ENCODE peak calls at places on chromosomes 5 and 9, in nine cellular contexts. One of them, this sample, is unnamed.

GRCh38 chr9:19184144-19184917 is 46.2 kb upstream of the DENND4C start:
- DNase-seq in colonic mucosa: peak
- DNase-seq in SK-N-SH: peak
- DNase-seq in thyroid gland: peak
- DNase-seq in left ventricle myocardium inferior: peak
- DNase-seq in heart right ventricle: peak
- DNase-seq in K562: peak
- DNase-seq in AG04450: peak
- DNase-seq in ovary: peak
- DNase-seq in this sample: no peak

GRCh38 chr5:37770791-37771190 is 69.0 kb downstream of the GDNF start:
- DNase-seq in colonic mucosa: no peak
- DNase-seq in SK-N-SH: no peak
- DNase-seq in thyroid gland: no peak
- DNase-seq in left ventricle myocardium inferior: no peak
- DNase-seq in heart right ventricle: no peak
- DNase-seq in K562: no peak
- DNase-seq in AG04450: no peak
- DNase-seq in ovary: no peak
- DNase-seq in this sample: no peak

GRCh38 chr9:130128782-130129424 is 43.3 kb upstream of the NCS1 start:
- DNase-seq in colonic mucosa: peak
- DNase-seq in SK-N-SH: no peak
- DNase-seq in thyroid gland: no peak
- DNase-seq in left ventricle myocardium inferior: peak
- DNase-seq in heart right ventricle: peak
- DNase-seq in K562: peak
- DNase-seq in AG04450: peak
- DNase-seq in ovary: peak
- DNase-seq in this sample: no peak

GRCh38 chr5:88660947-88661869 is 221.8 kb downstream of the MEF2C start:
- DNase-seq in colonic mucosa: peak
- DNase-seq in SK-N-SH: peak
- DNase-seq in thyroid gland: no peak
- DNase-seq in left ventricle myocardium inferior: no peak
- DNase-seq in heart right ventricle: no peak
- DNase-seq in K562: peak
- DNase-seq in AG04450: no peak
- DNase-seq in ovary: peak
- DNase-seq in this sample: peak

GRCh38 chr9:131809941-131810344 is 70.1 kb upstream of the RAPGEF1 start:
- DNase-seq in colonic mucosa: no peak
- DNase-seq in SK-N-SH: no peak
- DNase-seq in thyroid gland: peak
- DNase-seq in left ventricle myocardium inferior: no peak
- DNase-seq in heart right ventricle: no peak
- DNase-seq in K562: no peak
- DNase-seq in AG04450: peak
- DNase-seq in ovary: no peak
- DNase-seq in this sample: no peak

GRCh38 chr5:143680672-143681259 is 131.2 kb upstream of the HMHB1 start:
- DNase-seq in colonic mucosa: no peak
- DNase-seq in SK-N-SH: no peak
- DNase-seq in thyroid gland: no peak
- DNase-seq in left ventricle myocardium inferior: no peak
- DNase-seq in heart right ventricle: no peak
- DNase-seq in K562: no peak
- DNase-seq in AG04450: no peak
- DNase-seq in ovary: no peak
- DNase-seq in this sample: no peak

GRCh38 chr9:99966720-99967119 is 60.3 kb downstream of the STX17 start:
- DNase-seq in colonic mucosa: no peak
- DNase-seq in SK-N-SH: no peak
- DNase-seq in thyroid gland: peak
- DNase-seq in left ventricle myocardium inferior: no peak
- DNase-seq in heart right ventricle: no peak
- DNase-seq in K562: no peak
- DNase-seq in AG04450: no peak
- DNase-seq in ovary: no peak
- DNase-seq in this sample: no peak

GRCh38 chr9:104633976-104634520 is 16.0 kb upstream of the OR13C9 start:
- DNase-seq in colonic mucosa: no peak
- DNase-seq in SK-N-SH: no peak
- DNase-seq in thyroid gland: no peak
- DNase-seq in left ventricle myocardium inferior: no peak
- DNase-seq in heart right ventricle: no peak
- DNase-seq in K562: no peak
- DNase-seq in AG04450: no peak
- DNase-seq in ovary: no peak
- DNase-seq in this sample: no peak

DNA sequence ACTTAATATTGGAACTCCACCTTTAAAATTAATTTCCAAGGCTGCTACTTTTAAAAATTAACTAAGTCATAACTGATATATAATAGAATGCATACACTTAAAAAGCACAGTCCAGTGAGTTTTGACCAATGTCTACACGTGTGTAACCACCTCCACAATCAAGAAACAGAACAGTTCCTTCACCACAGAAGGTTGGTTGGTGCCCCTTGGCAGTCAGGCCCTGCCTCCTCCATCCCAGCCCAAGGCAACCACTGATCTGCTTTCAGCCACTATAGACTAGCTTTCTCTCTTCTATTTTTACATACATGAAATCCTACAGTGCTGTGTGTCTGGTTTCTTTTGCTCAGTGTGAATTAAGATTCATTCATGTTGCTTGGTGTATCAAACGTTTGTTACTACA is 215.2 kb downstream of the CRB2 start:
- DNase-seq in colonic mucosa: no peak
- DNase-seq in SK-N-SH: no peak
- DNase-seq in thyroid gland: no peak
- DNase-seq in left ventricle myocardium inferior: no peak
- DNase-seq in heart right ventricle: no peak
- DNase-seq in K562: no peak
- DNase-seq in AG04450: no peak
- DNase-seq in ovary: no peak
- DNase-seq in this sample: no peak
- H3K4me3 ChIP-seq in colonic mucosa: no peak
- H3K4me3 ChIP-seq in SK-N-SH: no peak
- H3K4me3 ChIP-seq in thyroid gland: no peak
- H3K4me3 ChIP-seq in left ventricle myocardium inferior: no peak
- H3K4me3 ChIP-seq in heart right ventricle: no peak
- H3K4me3 ChIP-seq in K562: no peak
- H3K4me3 ChIP-seq in AG04450: no peak
- H3K4me3 ChIP-seq in ovary: no peak
- H3K4me3 ChIP-seq in this sample: no peak

DNA sequence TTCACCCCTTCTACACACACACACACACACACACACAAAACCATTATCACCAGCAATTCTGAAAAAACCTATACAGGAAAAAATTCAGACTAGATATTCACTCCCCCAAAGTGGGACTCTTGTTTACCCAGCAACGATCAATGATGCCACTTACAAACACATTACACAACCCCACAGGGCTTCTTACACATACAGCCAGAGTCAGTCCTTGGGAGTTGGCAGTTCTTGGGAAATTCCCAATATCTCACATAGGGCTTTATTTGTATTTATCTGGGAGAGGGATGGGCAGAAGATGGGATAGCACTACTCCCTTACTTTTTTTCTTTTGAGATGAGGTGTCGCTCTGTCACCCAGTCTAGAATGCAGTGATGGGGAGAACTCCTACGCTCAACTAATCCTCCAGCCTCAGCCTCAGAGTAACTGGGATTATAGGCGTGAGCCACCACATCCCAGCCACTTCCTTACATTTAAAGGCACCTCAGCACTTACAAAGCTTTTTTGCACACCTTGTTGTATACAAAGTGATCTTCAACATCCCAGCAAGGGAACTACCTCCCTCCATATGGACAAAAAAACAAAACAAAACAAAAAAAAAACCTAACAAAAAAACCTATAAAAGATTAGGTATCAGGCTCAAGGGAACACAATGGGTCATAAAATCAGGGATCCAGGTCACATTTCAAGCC is 168.4 kb downstream of the TSSK1B start:
- DNase-seq in colonic mucosa: no peak
- DNase-seq in SK-N-SH: no peak
- DNase-seq in thyroid gland: no peak
- DNase-seq in left ventricle myocardium inferior: no peak
- DNase-seq in heart right ventricle: no peak
- DNase-seq in K562: no peak
- DNase-seq in AG04450: no peak
- DNase-seq in ovary: no peak
- DNase-seq in this sample: no peak
- H3K27ac ChIP-seq in colonic mucosa: no peak
- H3K27ac ChIP-seq in SK-N-SH: no peak
- H3K27ac ChIP-seq in thyroid gland: no peak
- H3K27ac ChIP-seq in left ventricle myocardium inferior: no peak
- H3K27ac ChIP-seq in heart right ventricle: no peak
- H3K27ac ChIP-seq in K562: no peak
- H3K27ac ChIP-seq in AG04450: no peak
- H3K27ac ChIP-seq in ovary: no peak
- H3K27ac ChIP-seq in this sample: no peak

GRCh38 chr5:95841914-95842812 is 19.6 kb upstream of the GLRX start:
- DNase-seq in colonic mucosa: peak
- DNase-seq in SK-N-SH: no peak
- DNase-seq in thyroid gland: no peak
- DNase-seq in left ventricle myocardium inferior: no peak
- DNase-seq in heart right ventricle: peak
- DNase-seq in K562: no peak
- DNase-seq in AG04450: no peak
- DNase-seq in ovary: no peak
- DNase-seq in this sample: no peak

GRCh38 chr5:95843733-95844223 is 21.3 kb upstream of the GLRX start:
- DNase-seq in colonic mucosa: peak
- DNase-seq in SK-N-SH: no peak
- DNase-seq in thyroid gland: no peak
- DNase-seq in left ventricle myocardium inferior: no peak
- DNase-seq in heart right ventricle: no peak
- DNase-seq in K562: no peak
- DNase-seq in AG04450: no peak
- DNase-seq in ovary: no peak
- DNase-seq in this sample: no peak

GRCh38 chr5:95845401-95845800 is 22.9 kb upstream of the GLRX start:
- DNase-seq in colonic mucosa: peak
- DNase-seq in SK-N-SH: no peak
- DNase-seq in thyroid gland: no peak
- DNase-seq in left ventricle myocardium inferior: no peak
- DNase-seq in heart right ventricle: no peak
- DNase-seq in K562: no peak
- DNase-seq in AG04450: no peak
- DNase-seq in ovary: no peak
- DNase-seq in this sample: no peak

GRCh38 chr5:95840969-95841368 is 18.4 kb upstream of the GLRX start:
- DNase-seq in colonic mucosa: peak
- DNase-seq in SK-N-SH: no peak
- DNase-seq in thyroid gland: no peak
- DNase-seq in left ventricle myocardium inferior: no peak
- DNase-seq in heart right ventricle: no peak
- DNase-seq in K562: no peak
- DNase-seq in AG04450: no peak
- DNase-seq in ovary: no peak
- DNase-seq in this sample: no peak

DNA sequence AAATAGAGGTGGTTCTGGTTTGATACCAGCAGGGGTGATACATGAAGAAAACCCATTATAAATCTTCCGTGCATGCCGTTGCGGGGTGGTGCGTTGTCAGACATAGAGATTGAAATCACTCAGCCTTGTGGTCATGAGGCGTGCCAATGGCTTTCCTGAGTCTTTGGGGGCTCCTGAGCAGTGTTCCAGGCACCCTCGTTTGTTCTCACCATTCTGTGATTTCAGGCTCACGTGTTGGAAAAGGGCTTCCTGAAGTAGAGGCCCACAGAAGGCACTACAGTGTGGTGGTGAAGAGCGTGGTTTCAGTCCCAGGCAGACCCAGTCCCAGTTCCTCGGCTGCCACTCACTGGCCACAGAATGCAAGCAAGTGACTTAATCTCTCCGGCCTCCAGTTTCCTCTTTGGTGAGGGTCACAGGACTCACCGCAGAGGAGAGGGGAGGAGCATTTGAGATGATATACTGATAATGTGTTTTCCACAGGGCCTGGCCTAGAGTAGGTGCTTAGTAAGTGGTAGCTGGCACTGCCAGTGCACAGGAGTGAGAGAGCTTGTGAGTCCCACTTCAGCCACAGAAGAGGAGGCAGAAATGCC is 20.5 kb upstream of the GLRX start:
- DNase-seq in colonic mucosa: peak
- DNase-seq in SK-N-SH: no peak
- DNase-seq in thyroid gland: peak
- DNase-seq in left ventricle myocardium inferior: peak
- DNase-seq in heart right ventricle: peak
- DNase-seq in K562: peak
- DNase-seq in AG04450: no peak
- DNase-seq in ovary: no peak
- DNase-seq in this sample: peak
- TF ChIP-seq CTCF in colonic mucosa: no peak
- TF ChIP-seq CTCF in SK-N-SH: no peak
- TF ChIP-seq CTCF in thyroid gland: no peak
- TF ChIP-seq CTCF in left ventricle myocardium inferior: peak
- TF ChIP-seq CTCF in heart right ventricle: peak
- TF ChIP-seq CTCF in K562: peak
- TF ChIP-seq CTCF in AG04450: no peak
- TF ChIP-seq CTCF in ovary: no peak
- TF ChIP-seq CTCF in this sample: no peak

GRCh38 chr9:120477534-120478001 is 102.4 kb downstream of the CDK5RAP2 start:
- DNase-seq in colonic mucosa: peak
- DNase-seq in SK-N-SH: peak
- DNase-seq in thyroid gland: peak
- DNase-seq in left ventricle myocardium inferior: peak
- DNase-seq in heart right ventricle: peak
- DNase-seq in K562: peak
- DNase-seq in AG04450: peak
- DNase-seq in ovary: peak
- DNase-seq in this sample: no peak

GRCh38 chr9:120478208-120478607 is 101.8 kb downstream of the CDK5RAP2 start:
- DNase-seq in colonic mucosa: peak
- DNase-seq in SK-N-SH: no peak
- DNase-seq in thyroid gland: no peak
- DNase-seq in left ventricle myocardium inferior: no peak
- DNase-seq in heart right ventricle: no peak
- DNase-seq in K562: no peak
- DNase-seq in AG04450: no peak
- DNase-seq in ovary: no peak
- DNase-seq in this sample: no peak

GRCh38 chr9:120474579-120475243 is 105.3 kb downstream of the CDK5RAP2 start:
- DNase-seq in colonic mucosa: no peak
- DNase-seq in SK-N-SH: no peak
- DNase-seq in thyroid gland: no peak
- DNase-seq in left ventricle myocardium inferior: no peak
- DNase-seq in heart right ventricle: no peak
- DNase-seq in K562: no peak
- DNase-seq in AG04450: no peak
- DNase-seq in ovary: no peak
- DNase-seq in this sample: no peak

GRCh38 chr9:120473626-120474025 is 106.3 kb downstream of the CDK5RAP2 start:
- DNase-seq in colonic mucosa: no peak
- DNase-seq in SK-N-SH: no peak
- DNase-seq in thyroid gland: no peak
- DNase-seq in left ventricle myocardium inferior: no peak
- DNase-seq in heart right ventricle: no peak
- DNase-seq in K562: no peak
- DNase-seq in AG04450: no peak
- DNase-seq in ovary: no peak
- DNase-seq in this sample: no peak

DNA sequence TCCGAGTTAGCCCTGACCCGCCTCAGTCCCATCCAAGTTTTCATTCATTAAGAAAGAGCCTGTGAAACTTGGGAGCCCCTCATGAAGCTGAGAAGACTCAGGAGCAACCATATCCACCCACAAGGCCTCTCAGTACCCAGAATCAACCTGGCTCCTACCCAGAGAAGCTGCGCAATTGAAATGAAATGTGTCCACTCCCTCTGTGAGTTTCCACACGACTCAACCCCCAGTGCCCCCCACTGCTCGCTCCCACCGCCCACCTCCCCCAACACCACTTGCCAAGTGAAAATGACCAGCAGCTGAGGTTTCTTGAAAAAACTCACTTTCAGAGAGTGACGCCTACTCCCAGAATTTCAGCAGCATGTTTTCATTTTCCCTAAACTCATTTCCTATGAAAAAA is 104.6 kb downstream of the CDK5RAP2 start:
- DNase-seq in colonic mucosa: no peak
- DNase-seq in SK-N-SH: no peak
- DNase-seq in thyroid gland: no peak
- DNase-seq in left ventricle myocardium inferior: no peak
- DNase-seq in heart right ventricle: peak
- DNase-seq in K562: no peak
- DNase-seq in AG04450: no peak
- DNase-seq in ovary: peak
- DNase-seq in this sample: no peak
- H3K4me3 ChIP-seq in colonic mucosa: no peak
- H3K4me3 ChIP-seq in SK-N-SH: no peak
- H3K4me3 ChIP-seq in thyroid gland: no peak
- H3K4me3 ChIP-seq in left ventricle myocardium inferior: no peak
- H3K4me3 ChIP-seq in heart right ventricle: no peak
- H3K4me3 ChIP-seq in K562: no peak
- H3K4me3 ChIP-seq in AG04450: no peak
- H3K4me3 ChIP-seq in ovary: no peak
- H3K4me3 ChIP-seq in this sample: no peak